ENCODE peak calls at places on chromosome 21, in four cellular contexts. Z is AG04449, J is cardiac muscle cell, H is fibroblast of pulmonary artery. R is an unnamed sample.

GRCh38 chr21:15062566-15062965 is 2.2 kb downstream of the NRIP1 start:
- DNase-seq in J (no peak), H (peak; percentile 50), Z (no peak), R (no peak)

GRCh38 chr21:26443867-26444266 is 129.2 kb downstream of the CYYR1 start:
- DNase-seq in Z (no peak), J (no peak), H (no peak), R (no peak)

GRCh38 chr21:36039861-36040260 is 20.5 kb downstream of the SETD4 start:
- DNase-seq in H (no peak), Z (no peak), J (no peak), R (no peak)

GRCh38 chr21:37557261-37557950 is 190.8 kb downstream of the DYRK1A start:
- DNase-seq in J (no peak), H (no peak), Z (no peak), R (no peak)

GRCh38 chr21:35138665-35139381 is 89.7 kb upstream of the RUNX1 start:
- DNase-seq in Z (no peak), J (no peak), H (peak; percentile 85), R (peak; percentile 94)

GRCh38 chr21:34885125-34885524 is 164.0 kb downstream of the RUNX1 start:
- DNase-seq in J (no peak), H (no peak), Z (no peak), R (no peak)

GRCh38 chr21:26007911-26008579 is 162.5 kb downstream of the APP start:
- DNase-seq in H (no peak), Z (no peak), J (no peak), R (no peak)

GRCh38 chr21:28144089-28144488 is 848.6 kb downstream of the LTN1 start:
- DNase-seq in H (no peak), J (no peak), Z (no peak), R (no peak)

GRCh38 chr21:36325373-36326010 is 5.5 kb downstream of the MORC3 start:
- DNase-seq in H (no peak), J (no peak), Z (no peak), R (no peak)

GRCh38 chr21:43824883-43825609 is 35.7 kb downstream of the RRP1 start:
- DNase-seq in H (no peak), J (no peak), Z (no peak), R (no peak)

GRCh38 chr21:38999148-38999547 is 184.1 kb downstream of the PSMG1 start:
- DNase-seq in H (peak; percentile 35), J (no peak), Z (no peak), R (no peak)

GRCh38 chr21:42559326-42559725 is 45.7 kb downstream of the SLC37A1 start:
- DNase-seq in Z (no peak), H (no peak), J (no peak), R (no peak)
- H3K4me3 ChIP-seq in Z (no peak overlapping the region), H (no peak overlapping the region), J (no peak overlapping the region), R (no peak overlapping the region)

GRCh38 chr21:41507521-41508414 is at the start of gene TMPRSS2:
- DNase-seq in Z (no peak), H (no peak), J (peak; percentile 55), R (no peak)
- H3K4me3 ChIP-seq in Z (no peak within 1 kb of the TSS), H (no peak within 1 kb of the TSS), J (peak within 1 kb of the TSS; percentile 35), R (no peak within 1 kb of the TSS)

GRCh38 chr21:46243325-46243724 is 14.8 kb upstream of the LSS start:
- DNase-seq in J (no peak), H (no peak), Z (no peak), R (no peak)

GRCh38 chr21:46237474-46237873 is 8.9 kb upstream of the LSS start:
- DNase-seq in Z (no peak), J (no peak), H (no peak), R (no peak)

GRCh38 chr21:46243865-46244490 is 15.4 kb upstream of the LSS start:
- DNase-seq in H (no peak), J (no peak), Z (no peak), R (no peak)

GRCh38 chr21:46244602-46245001 is 16.0 kb upstream of the LSS start:
- DNase-seq in Z (no peak), J (no peak), H (no peak), R (no peak)

GRCh38 chr21:46239817-46240325 is 11.3 kb upstream of the LSS start:
- DNase-seq in J (no peak), Z (no peak), H (no peak), R (no peak)
- H3K4me3 ChIP-seq in J (no peak overlapping the region), Z (no peak overlapping the region), H (no peak overlapping the region), R (no peak overlapping the region)

GRCh38 chr21:33126569-33126968 is 56.6 kb downstream of the OLIG1 start:
- DNase-seq in J (no peak), Z (no peak), H (no peak), R (no peak)
- H3K4me3 ChIP-seq in J (no peak overlapping the region), Z (no peak overlapping the region), H (no peak overlapping the region), R (no peak overlapping the region)

DNA sequence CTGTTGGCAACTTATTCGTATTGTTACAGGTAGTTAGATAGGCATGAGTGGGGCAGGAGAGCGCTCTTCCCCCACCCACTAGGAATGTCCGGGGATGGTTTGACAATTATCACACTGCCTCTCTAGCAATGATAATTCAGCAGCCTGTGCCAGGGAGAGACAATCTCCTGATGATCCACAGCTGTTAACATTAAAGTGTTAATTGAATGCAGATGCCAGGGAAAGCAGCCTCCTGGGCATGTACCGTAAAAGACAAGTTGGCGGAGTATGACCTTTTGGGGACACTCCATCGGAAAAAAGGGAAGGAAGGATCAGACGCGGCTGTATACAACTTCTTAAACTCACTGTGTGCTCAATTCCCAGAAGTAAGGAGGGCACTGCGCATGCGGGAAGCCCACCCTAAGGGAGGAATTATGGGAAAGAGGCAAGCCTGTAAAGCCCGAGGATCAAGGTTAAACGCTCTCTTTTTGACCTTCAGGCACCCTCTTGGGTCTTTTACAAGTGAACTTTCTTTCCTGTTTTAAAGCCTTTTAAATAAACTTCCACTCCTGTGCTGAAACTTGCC is 62.6 kb downstream of the MAP3K7CL start:
- DNase-seq in J (no peak), Z (no peak), H (no peak), R (no peak)
- H3K4me3 ChIP-seq in J (no peak overlapping the region), Z (no peak overlapping the region), H (no peak overlapping the region), R (no peak overlapping the region)

R was measured in retinal pigment epithelial cell.